ENCODE peak calls at places on chromosomes 3 and 15, in six cellular contexts. One of them, this sample, is unnamed.

GRCh38 chr3:45948881-45949280 is 5.6 kb downstream of the CXCR6 start:
- DNase-seq in A549: no peak
- DNase-seq in lower lobe of right lung: no peak
- DNase-seq in HCT116: no peak
- DNase-seq in colonic mucosa: no peak
- DNase-seq in hepatocyte: no peak
- DNase-seq in this sample: peak; percentile 50

GRCh38 chr15:73127302-73127936 is 75.2 kb downstream of the NEO1 start:
- DNase-seq in colonic mucosa: peak; percentile 39
- DNase-seq in HCT116: peak; percentile 18
- DNase-seq in hepatocyte: peak; percentile 32
- DNase-seq in A549: peak; percentile 52
- DNase-seq in lower lobe of right lung: no peak
- DNase-seq in this sample: no peak

GRCh38 chr15:60372223-60372622 is 25.6 kb downstream of the ANXA2 start:
- DNase-seq in colonic mucosa: no peak
- DNase-seq in hepatocyte: no peak
- DNase-seq in lower lobe of right lung: no peak
- DNase-seq in HCT116: no peak
- DNase-seq in A549: peak; percentile 65
- DNase-seq in this sample: no peak

GRCh38 chr15:59020321-59020720 is 32.9 kb downstream of the RNF111 start:
- DNase-seq in HCT116: no peak
- DNase-seq in lower lobe of right lung: no peak
- DNase-seq in colonic mucosa: no peak
- DNase-seq in hepatocyte: no peak
- DNase-seq in A549: no peak
- DNase-seq in this sample: no peak

GRCh38 chr15:41887893-41888292 is 6.0 kb downstream of the SPTBN5 start:
- DNase-seq in colonic mucosa: no peak
- DNase-seq in A549: no peak
- DNase-seq in lower lobe of right lung: no peak
- DNase-seq in hepatocyte: no peak
- DNase-seq in HCT116: no peak
- DNase-seq in this sample: peak; percentile 70

GRCh38 chr3:73547427-73548036 is 77.2 kb downstream of the PDZRN3 start:
- DNase-seq in lower lobe of right lung: no peak
- DNase-seq in hepatocyte: peak; percentile 67
- DNase-seq in HCT116: no peak
- DNase-seq in colonic mucosa: peak; percentile 29
- DNase-seq in A549: no peak
- DNase-seq in this sample: no peak

GRCh38 chr3:161851941-161852566 is 355.4 kb downstream of the OTOL1 start:
- DNase-seq in A549: peak; percentile 53
- DNase-seq in hepatocyte: peak; percentile 49
- DNase-seq in colonic mucosa: peak; percentile 63
- DNase-seq in lower lobe of right lung: no peak
- DNase-seq in HCT116: peak; percentile 46
- DNase-seq in this sample: peak; percentile 39

GRCh38 chr3:179661777-179662176 is 8.9 kb downstream of the USP13 start:
- DNase-seq in lower lobe of right lung: no peak
- DNase-seq in colonic mucosa: no peak
- DNase-seq in HCT116: no peak
- DNase-seq in A549: no peak
- DNase-seq in hepatocyte: no peak
- DNase-seq in this sample: no peak

GRCh38 chr3:66582721-66583141 is 81.9 kb upstream of the LRIG1 start:
- DNase-seq in lower lobe of right lung: no peak
- DNase-seq in hepatocyte: no peak
- DNase-seq in HCT116: no peak
- DNase-seq in A549: no peak
- DNase-seq in colonic mucosa: no peak
- DNase-seq in this sample: no peak

GRCh38 chr15:60511351-60512157 is 32.6 kb upstream of the ICE2 start:
- DNase-seq in A549: no peak
- DNase-seq in lower lobe of right lung: no peak
- DNase-seq in colonic mucosa: no peak
- DNase-seq in hepatocyte: no peak
- DNase-seq in HCT116: no peak
- DNase-seq in this sample: no peak

GRCh38 chr15:99616773-99617342 is 51.1 kb downstream of the MEF2A start:
- DNase-seq in lower lobe of right lung: no peak
- DNase-seq in colonic mucosa: no peak
- DNase-seq in A549: no peak
- DNase-seq in hepatocyte: no peak
- DNase-seq in HCT116: no peak
- DNase-seq in this sample: no peak

GRCh38 chr15:56343879-56344278 is 21.3 kb upstream of the TEX9 start:
- DNase-seq in lower lobe of right lung: no peak
- DNase-seq in HCT116: no peak
- DNase-seq in A549: no peak
- DNase-seq in hepatocyte: no peak
- DNase-seq in colonic mucosa: no peak
- DNase-seq in this sample: no peak

GRCh38 chr15:38252481-38253311 is at the start of gene SPRED1:
- DNase-seq in colonic mucosa: peak; percentile 70
- DNase-seq in hepatocyte: peak; percentile 81
- DNase-seq in A549: no peak
- DNase-seq in lower lobe of right lung: peak; percentile 82
- DNase-seq in HCT116: no peak
- DNase-seq in this sample: peak; percentile 88

GRCh38 chr3:173411288-173412064 is 13.9 kb downstream of the NLGN1 start:
- DNase-seq in A549: peak; percentile 11
- DNase-seq in colonic mucosa: peak; percentile 18
- DNase-seq in lower lobe of right lung: peak; percentile 52
- DNase-seq in hepatocyte: peak; percentile 60
- DNase-seq in HCT116: peak; percentile 32
- DNase-seq in this sample: no peak

GRCh38 chr3:10505050-10505790 is at the start of gene ATP2B2:
- DNase-seq in colonic mucosa: no peak
- DNase-seq in hepatocyte: peak; percentile 32
- DNase-seq in lower lobe of right lung: no peak
- DNase-seq in HCT116: no peak
- DNase-seq in A549: no peak
- DNase-seq in this sample: no peak

GRCh38 chr15:68609618-68610017 is 30.8 kb downstream of the CORO2B start:
- DNase-seq in hepatocyte: no peak
- DNase-seq in HCT116: no peak
- DNase-seq in lower lobe of right lung: no peak
- DNase-seq in A549: no peak
- DNase-seq in colonic mucosa: no peak
- DNase-seq in this sample: peak; percentile 89

GRCh38 chr3:159787191-159787590 is 201.4 kb upstream of the IL12A start:
- DNase-seq in HCT116: peak; percentile 82
- DNase-seq in lower lobe of right lung: no peak
- DNase-seq in colonic mucosa: peak; percentile 79
- DNase-seq in A549: peak; percentile 90
- DNase-seq in hepatocyte: peak; percentile 73
- DNase-seq in this sample: no peak

GRCh38 chr3:139447486-139447885 is 28.8 kb downstream of the RBP2 start:
- DNase-seq in lower lobe of right lung: no peak
- DNase-seq in A549: no peak
- DNase-seq in HCT116: no peak
- DNase-seq in hepatocyte: no peak
- DNase-seq in colonic mucosa: no peak
- DNase-seq in this sample: no peak

GRCh38 chr3:138786788-138787276 is 47.9 kb downstream of the PIK3CB start:
- DNase-seq in HCT116: no peak
- DNase-seq in hepatocyte: no peak
- DNase-seq in colonic mucosa: peak; percentile 32
- DNase-seq in lower lobe of right lung: no peak
- DNase-seq in A549: peak; percentile 20
- DNase-seq in this sample: no peak

GRCh38 chr15:79172032-79172481 is 81.5 kb upstream of the RASGRF1 start:
- DNase-seq in A549: no peak
- DNase-seq in lower lobe of right lung: no peak
- DNase-seq in hepatocyte: no peak
- DNase-seq in colonic mucosa: no peak
- DNase-seq in HCT116: no peak
- DNase-seq in this sample: no peak

GRCh38 chr3:62615258-62615840 is 242.0 kb upstream of the FEZF2 start:
- DNase-seq in lower lobe of right lung: no peak
- DNase-seq in HCT116: no peak
- DNase-seq in A549: no peak
- DNase-seq in colonic mucosa: no peak
- DNase-seq in hepatocyte: no peak
- DNase-seq in this sample: no peak

GRCh38 chr3:123028233-123028828 is 768 bp upstream of the SEMA5B start:
- DNase-seq in colonic mucosa: peak; percentile 27
- DNase-seq in lower lobe of right lung: no peak
- DNase-seq in A549: peak; percentile 72
- DNase-seq in hepatocyte: peak; percentile 75
- DNase-seq in HCT116: peak; percentile 43
- DNase-seq in this sample: no peak

GRCh38 chr3:106349191-106349881 is 480.5 kb upstream of the CBLB start:
- DNase-seq in colonic mucosa: no peak
- DNase-seq in hepatocyte: no peak
- DNase-seq in lower lobe of right lung: no peak
- DNase-seq in HCT116: no peak
- DNase-seq in A549: no peak
- DNase-seq in this sample: no peak

GRCh38 chr3:72386322-72386721 is 461.9 kb downstream of the SHQ1 start:
- DNase-seq in A549: no peak
- DNase-seq in hepatocyte: peak; percentile 45
- DNase-seq in HCT116: no peak
- DNase-seq in lower lobe of right lung: no peak
- DNase-seq in colonic mucosa: peak; percentile 57
- DNase-seq in this sample: no peak

GRCh38 chr3:64595253-64595694 is 92.5 kb downstream of the ADAMTS9 start:
- DNase-seq in HCT116: no peak
- DNase-seq in A549: no peak
- DNase-seq in hepatocyte: peak; percentile 11
- DNase-seq in colonic mucosa: no peak
- DNase-seq in lower lobe of right lung: no peak
- DNase-seq in this sample: peak; percentile 64

GRCh38 chr15:96331141-96331941 is 841 bp downstream of the NR2F2 start:
- DNase-seq in hepatocyte: peak; percentile 75
- DNase-seq in colonic mucosa: peak; percentile 49
- DNase-seq in A549: peak; percentile 58
- DNase-seq in lower lobe of right lung: peak; percentile 56
- DNase-seq in HCT116: no peak
- DNase-seq in this sample: no peak

GRCh38 chr15:96330064-96330449 is 443 bp upstream of the NR2F2 start:
- DNase-seq in HCT116: peak; percentile 51
- DNase-seq in A549: peak; percentile 82
- DNase-seq in colonic mucosa: peak; percentile 69
- DNase-seq in lower lobe of right lung: peak; percentile 74
- DNase-seq in hepatocyte: no peak
- DNase-seq in this sample: peak; percentile 81

GRCh38 chr15:96330450-96331140 is at the start of gene NR2F2:
- DNase-seq in colonic mucosa: peak; percentile 95
- DNase-seq in HCT116: peak; percentile 94
- DNase-seq in hepatocyte: peak; percentile 100
- DNase-seq in A549: peak; percentile 98
- DNase-seq in lower lobe of right lung: peak; percentile 97
- DNase-seq in this sample: peak; percentile 96

GRCh38 chr15:96328101-96328958 is 2.2 kb upstream of the NR2F2 start:
- DNase-seq in hepatocyte: no peak
- DNase-seq in HCT116: no peak
- DNase-seq in lower lobe of right lung: no peak
- DNase-seq in A549: no peak
- DNase-seq in colonic mucosa: no peak
- DNase-seq in this sample: no peak

GRCh38 chr15:96329403-96329981 is 1.0 kb upstream of the NR2F2 start:
- DNase-seq in HCT116: no peak
- DNase-seq in A549: peak; percentile 10
- DNase-seq in lower lobe of right lung: no peak
- DNase-seq in hepatocyte: no peak
- DNase-seq in colonic mucosa: peak; percentile 19
- DNase-seq in this sample: no peak
- H3K4me3 ChIP-seq in HCT116: peak overlapping the region; percentile 55
- H3K4me3 ChIP-seq in A549: peak overlapping the region; percentile 71
- H3K4me3 ChIP-seq in lower lobe of right lung: peak overlapping the region; percentile 68
- H3K4me3 ChIP-seq in hepatocyte: peak overlapping the region; percentile 35
- H3K4me3 ChIP-seq in colonic mucosa: peak overlapping the region; percentile 36
- H3K4me3 ChIP-seq in this sample: peak overlapping the region; percentile 89

GRCh38 chr15:57355259-57355658 is 21.0 kb upstream of the CGNL1 start:
- DNase-seq in HCT116: no peak
- DNase-seq in lower lobe of right lung: no peak
- DNase-seq in colonic mucosa: no peak
- DNase-seq in hepatocyte: no peak
- DNase-seq in A549: no peak
- DNase-seq in this sample: no peak

GRCh38 chr15:57356178-57356577 is 20.1 kb upstream of the CGNL1 start:
- DNase-seq in hepatocyte: no peak
- DNase-seq in HCT116: no peak
- DNase-seq in lower lobe of right lung: no peak
- DNase-seq in A549: no peak
- DNase-seq in colonic mucosa: no peak
- DNase-seq in this sample: peak; percentile 1

GRCh38 chr15:57357796-57358195 is 18.5 kb upstream of the CGNL1 start:
- DNase-seq in A549: no peak
- DNase-seq in hepatocyte: no peak
- DNase-seq in lower lobe of right lung: no peak
- DNase-seq in HCT116: no peak
- DNase-seq in colonic mucosa: no peak
- DNase-seq in this sample: no peak

GRCh38 chr15:57358611-57359010 is 17.7 kb upstream of the CGNL1 start:
- DNase-seq in A549: no peak
- DNase-seq in lower lobe of right lung: no peak
- DNase-seq in colonic mucosa: no peak
- DNase-seq in HCT116: no peak
- DNase-seq in hepatocyte: no peak
- DNase-seq in this sample: no peak

DNA sequence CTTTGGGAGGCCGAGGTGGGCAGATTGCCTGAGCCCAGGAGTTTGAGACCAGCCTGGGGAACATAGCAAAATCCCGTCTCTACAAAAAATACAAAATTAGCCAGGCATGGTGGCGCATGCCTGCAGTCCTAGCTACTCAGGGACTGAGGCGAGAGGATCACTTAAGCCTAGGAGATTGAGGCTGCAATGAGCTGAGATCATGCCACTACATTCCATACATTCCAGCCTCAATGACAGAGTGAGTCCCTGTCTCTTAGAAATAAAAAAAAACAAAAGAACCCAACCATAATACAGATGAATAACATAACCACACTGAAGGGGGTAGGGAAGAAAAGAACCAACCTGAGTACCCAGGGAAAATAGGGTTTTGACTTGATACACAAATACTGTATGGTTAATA is 19.7 kb upstream of the CGNL1 start:
- DNase-seq in A549: no peak
- DNase-seq in colonic mucosa: no peak
- DNase-seq in HCT116: no peak
- DNase-seq in lower lobe of right lung: no peak
- DNase-seq in hepatocyte: no peak
- DNase-seq in this sample: no peak
- H3K27ac ChIP-seq in A549: no peak overlapping the region
- H3K27ac ChIP-seq in colonic mucosa: no peak overlapping the region
- H3K27ac ChIP-seq in HCT116: no peak overlapping the region
- H3K27ac ChIP-seq in lower lobe of right lung: no peak overlapping the region
- H3K27ac ChIP-seq in hepatocyte: no peak overlapping the region
- H3K27ac ChIP-seq in this sample: no peak overlapping the region

GRCh38 chr15:23857028-23857641 is 170.0 kb upstream of the NDN start:
- DNase-seq in lower lobe of right lung: peak; percentile 48
- DNase-seq in hepatocyte: peak; percentile 71
- DNase-seq in colonic mucosa: peak; percentile 51
- DNase-seq in A549: peak; percentile 63
- DNase-seq in HCT116: no peak
- DNase-seq in this sample: no peak
- H3K4me3 ChIP-seq in lower lobe of right lung: no peak overlapping the region
- H3K4me3 ChIP-seq in hepatocyte: no peak overlapping the region
- H3K4me3 ChIP-seq in colonic mucosa: no peak overlapping the region
- H3K4me3 ChIP-seq in A549: no peak overlapping the region
- H3K4me3 ChIP-seq in HCT116: no peak overlapping the region
- H3K4me3 ChIP-seq in this sample: no peak overlapping the region

GRCh38 chr15:92920595-92921169 is 20.6 kb downstream of the CHD2 start:
- DNase-seq in colonic mucosa: no peak
- DNase-seq in hepatocyte: no peak
- DNase-seq in A549: no peak
- DNase-seq in lower lobe of right lung: no peak
- DNase-seq in HCT116: no peak
- DNase-seq in this sample: no peak
- H3K27ac ChIP-seq in colonic mucosa: peak overlapping the region; percentile 68
- H3K27ac ChIP-seq in hepatocyte: peak overlapping the region; percentile 91
- H3K27ac ChIP-seq in A549: peak overlapping the region; percentile 53
- H3K27ac ChIP-seq in lower lobe of right lung: peak overlapping the region; percentile 50
- H3K27ac ChIP-seq in HCT116: peak overlapping the region; percentile 65
- H3K27ac ChIP-seq in this sample: peak overlapping the region; percentile 57

This sample was measured in aorta.